ENCODE peak calls at places on chromosome 12, in five cellular contexts. O is amniotic stem cell, U is EH, L is neural crest cell, Q is glutamatergic neuron. Y is an unnamed sample.

GRCh38 chr12:76830456-76830855 is 48.4 kb downstream of the CSRP2 start:
- DNase-seq in U (peak), O (no peak), Q (no peak), L (no peak), Y (no peak)

GRCh38 chr12:39102474-39103209 is 197.3 kb upstream of the CPNE8 start:
- DNase-seq in U (no peak), O (no peak), Q (no peak), L (no peak), Y (no peak)

GRCh38 chr12:58954002-58954401 is 33.7 kb upstream of the LRIG3 start:
- DNase-seq in U (no peak), Q (no peak), L (no peak), O (no peak), Y (no peak)

GRCh38 chr12:131357152-131357747 is 353.6 kb upstream of the SFSWAP start:
- DNase-seq in O (no peak), U (no peak), L (no peak), Q (no peak), Y (no peak)

GRCh38 chr12:53174881-53175491 is 5.5 kb upstream of the ZNF740 start:
- DNase-seq in Q (no peak), L (no peak), U (peak), O (no peak), Y (no peak)

GRCh38 chr12:22443379-22444316 is 100.7 kb downstream of the C2CD5 start:
- DNase-seq in L (peak), O (peak), Q (peak), U (peak), Y (peak)

GRCh38 chr12:116687888-116688287 is 50.0 kb downstream of the SPRING1 start:
- DNase-seq in U (peak), L (peak), Q (peak), O (no peak), Y (peak)

GRCh38 chr12:119710374-119710773 is 42.4 kb downstream of the PRKAB1 start:
- DNase-seq in O (no peak), U (no peak), L (no peak), Q (no peak), Y (no peak)

GRCh38 chr12:5096241-5096880 is 52.7 kb downstream of the KCNA5 start:
- DNase-seq in Q (no peak), U (peak), O (peak), L (no peak), Y (peak)

GRCh38 chr12:86134571-86134970 is 121.6 kb downstream of the MGAT4C start:
- DNase-seq in O (peak), U (no peak), Q (no peak), L (no peak), Y (no peak)

GRCh38 chr12:54358620-54358944 is 5.7 kb downstream of the GPR84 start:
- DNase-seq in O (no peak), U (no peak), Q (no peak), L (no peak), Y (no peak)